ENCODE peak calls at places on chromosomes 2 and 18, in four cellular contexts. B, H, D and Z are unnamed samples.

GRCh38 chr18:72419914-72420313 is 124.2 kb downstream of the CBLN2 start:
- DNase-seq in B (no peak), D (no peak), H (no peak), Z (no peak)

GRCh38 chr2:203782262-203782976 is 76.0 kb downstream of the CD28 start:
- DNase-seq in B (peak), D (peak), H (peak), Z (peak)

GRCh38 chr2:122643725-122644329 is 888.4 kb downstream of the TSN start:
- DNase-seq in H (no peak), D (peak), B (peak), Z (no peak)

GRCh38 chr2:52428224-52428623 is 1339.4 kb upstream of the CHAC2 start:
- DNase-seq in D (no peak), B (no peak), H (no peak), Z (no peak)

GRCh38 chr2:211751853-211752252 is 786.7 kb downstream of the ERBB4 start:
- DNase-seq in H (no peak), B (no peak), D (no peak), Z (no peak)

GRCh38 chr2:39435254-39435653 is 1.8 kb downstream of the MAP4K3 start:
- DNase-seq in H (no peak), B (no peak), D (peak), Z (no peak)

GRCh38 chr2:127205211-127206140 is 14.6 kb downstream of the CYP27C1 start:
- DNase-seq in D (no peak), H (no peak), B (no peak), Z (no peak)

GRCh38 chr2:226772389-226773179 is 27.0 kb downstream of the IRS1 start:
- DNase-seq in D (no peak), B (no peak), H (no peak), Z (peak)

GRCh38 chr2:175017618-175018414 is 12.6 kb upstream of the CHN1 start:
- DNase-seq in H (no peak), D (no peak), B (no peak), Z (no peak)

GRCh38 chr2:174702541-174702940 is 61.7 kb downstream of the CHRNA1 start:
- DNase-seq in D (no peak), H (no peak), B (no peak), Z (no peak)

GRCh38 chr18:68623342-68623741 is 91.6 kb downstream of the TMX3 start:
- DNase-seq in D (peak), H (peak), B (peak), Z (peak)

GRCh38 chr2:49154140-49154539 is at the start of gene FSHR:
- DNase-seq in D (no peak), B (no peak), H (no peak), Z (no peak)
- H3K4me3 ChIP-seq in D (no peak), B (no peak), H (no peak), Z (no peak)

GRCh38 chr2:16225545-16225944 is 285.2 kb downstream of the MYCN start:
- DNase-seq in B (no peak), D (no peak), H (no peak), Z (no peak)

GRCh38 chr2:16226381-16226780 is 286.0 kb downstream of the MYCN start:
- DNase-seq in D (no peak), B (no peak), H (no peak), Z (no peak)

GRCh38 chr2:16228471-16228870 is 288.1 kb downstream of the MYCN start:
- DNase-seq in B (no peak), D (no peak), H (no peak), Z (no peak)

GRCh38 chr2:16227811-16228462 is 287.6 kb downstream of the MYCN start:
- DNase-seq in H (no peak), D (no peak), B (no peak), Z (no peak)

GRCh38 chr2:16226942-16227664 is 286.8 kb downstream of the MYCN start:
- DNase-seq in B (no peak), H (no peak), D (no peak), Z (no peak)
- H3K4me3 ChIP-seq in B (no peak), H (no peak), D (no peak), Z (no peak)

GRCh38 chr2:5330961-5331360 is 361.2 kb upstream of the SOX11 start:
- DNase-seq in H (no peak), B (no peak), D (no peak), Z (no peak)
- H3K4me3 ChIP-seq in H (no peak), B (no peak), D (no peak), Z (no peak)

DNA sequence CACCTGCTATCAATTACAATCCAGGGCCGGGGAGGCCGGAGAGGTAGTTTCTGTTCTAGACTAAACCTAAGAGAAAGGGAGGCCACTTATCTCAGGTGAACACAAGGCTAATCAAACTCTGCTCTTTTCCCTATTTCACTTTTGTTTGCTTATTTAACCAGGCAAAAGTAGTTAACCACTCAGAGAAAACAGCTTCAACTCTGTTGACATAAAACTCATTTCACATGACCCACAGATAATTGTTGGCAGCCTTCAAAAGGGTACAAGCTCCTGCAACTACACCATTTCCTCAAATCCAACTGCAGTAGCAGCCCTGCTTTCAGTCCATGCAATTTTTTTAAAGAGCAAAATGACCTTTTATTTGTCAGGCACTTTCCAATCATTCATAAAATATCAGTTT is 27.7 kb upstream of the SLC9A2 start:
- DNase-seq in D (no peak), H (peak), B (no peak), Z (no peak)
- H3K4me3 ChIP-seq in D (no peak), H (no peak), B (no peak), Z (no peak)

DNA sequence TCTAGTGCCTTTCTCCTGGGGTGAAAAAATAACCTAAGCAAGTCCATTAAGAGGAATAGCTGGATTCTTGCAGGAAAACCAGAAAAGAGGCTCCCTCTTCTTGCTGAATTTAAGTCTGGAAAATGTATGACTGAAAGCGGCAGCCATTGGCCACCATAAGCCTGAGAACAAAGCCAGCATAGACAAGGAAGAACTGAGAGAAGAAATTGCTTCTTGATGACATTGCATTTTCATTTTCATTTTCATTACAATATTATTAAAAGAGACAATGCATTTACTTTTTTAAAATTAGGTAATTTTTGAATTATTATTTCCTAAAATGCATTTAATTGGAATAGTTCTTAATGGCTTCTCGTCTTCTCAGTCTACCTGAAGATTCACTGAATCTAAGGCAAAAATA is 1157.5 kb upstream of the ZEB2 start:
- DNase-seq in B (no peak), D (no peak), H (no peak), Z (no peak)
- H3K4me3 ChIP-seq in B (no peak), D (no peak), H (no peak), Z (no peak)

DNA sequence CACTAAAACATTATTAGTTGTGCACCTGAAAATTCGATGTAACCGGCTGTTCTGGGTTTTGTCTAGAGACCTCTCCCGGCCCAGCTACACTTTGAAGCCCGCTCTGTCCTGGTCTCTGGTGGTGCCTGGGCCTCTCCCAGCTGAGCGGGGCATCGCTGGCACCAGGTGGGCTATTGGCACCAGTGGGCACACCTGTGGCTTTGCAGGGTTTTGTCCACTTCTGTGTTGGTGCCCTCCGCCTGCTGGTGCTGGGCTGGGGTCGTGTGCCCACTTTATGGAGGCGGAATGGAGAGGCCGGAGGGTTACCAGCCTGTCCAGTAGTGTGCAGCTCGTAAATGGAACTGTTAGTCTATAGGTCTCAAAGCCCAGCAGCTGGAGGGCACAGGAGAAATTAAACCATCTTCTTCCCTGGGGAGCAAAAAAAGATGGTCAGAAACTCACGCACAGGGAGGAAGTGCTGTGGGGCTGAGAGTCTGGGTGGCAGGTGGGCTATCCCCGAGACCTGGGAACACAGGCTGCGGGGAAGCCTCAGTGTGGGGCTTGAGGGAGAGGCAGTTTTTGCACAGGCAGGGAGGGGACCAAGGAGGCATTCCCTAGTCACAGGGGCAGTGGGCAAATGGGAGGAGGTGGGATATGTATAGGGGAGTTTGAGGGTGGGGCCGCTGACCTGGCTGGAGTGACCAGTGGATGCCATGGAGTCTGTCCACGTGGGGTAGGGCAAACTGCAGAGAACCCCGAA is 30.4 kb downstream of the SH3BP4 start:
- DNase-seq in B (no peak), D (no peak), H (no peak), Z (no peak)
- H3K4me3 ChIP-seq in B (peak), D (no peak), H (peak), Z (no peak)